ENCODE peak calls at places on chromosomes 6 and 20, in five cellular contexts. One of them, this sample, is unnamed. For H3K4me1, the result is how much of the 10 kb centered on the place peaks cover.

GRCh38 chr6:133814235-133814634 is 74.7 kb upstream of the TCF21 start:
- DNase-seq in psoas muscle: no peak
- DNase-seq in mucosa of descending colon: no peak
- DNase-seq in CD8-positive, alpha-beta T cell: no peak
- DNase-seq in mesenchymal stem cell: peak
- DNase-seq in this sample: no peak

GRCh38 chr6:90393232-90393884 is 96.7 kb upstream of the BACH2 start:
- DNase-seq in psoas muscle: peak
- DNase-seq in mucosa of descending colon: peak
- DNase-seq in CD8-positive, alpha-beta T cell: peak
- DNase-seq in mesenchymal stem cell: peak
- DNase-seq in this sample: no peak

GRCh38 chr6:5525209-5525608 is 263.9 kb downstream of the FARS2 start:
- DNase-seq in psoas muscle: no peak
- DNase-seq in mucosa of descending colon: no peak
- DNase-seq in CD8-positive, alpha-beta T cell: no peak
- DNase-seq in mesenchymal stem cell: peak
- DNase-seq in this sample: no peak

GRCh38 chr20:62625921-62626547 is 16.3 kb upstream of the SLCO4A1 start:
- DNase-seq in psoas muscle: peak
- DNase-seq in mucosa of descending colon: no peak
- DNase-seq in CD8-positive, alpha-beta T cell: no peak
- DNase-seq in mesenchymal stem cell: no peak
- DNase-seq in this sample: no peak

GRCh38 chr20:23641936-23642751 is 4.4 kb upstream of the CST3 start:
- DNase-seq in psoas muscle: peak
- DNase-seq in mucosa of descending colon: no peak
- DNase-seq in CD8-positive, alpha-beta T cell: no peak
- DNase-seq in mesenchymal stem cell: peak
- DNase-seq in this sample: no peak

GRCh38 chr6:53465732-53466131 is 79.2 kb downstream of the GCLC start:
- DNase-seq in psoas muscle: no peak
- DNase-seq in mucosa of descending colon: no peak
- DNase-seq in CD8-positive, alpha-beta T cell: no peak
- DNase-seq in mesenchymal stem cell: peak
- DNase-seq in this sample: no peak

GRCh38 chr6:150905769-150906168 is 40.3 kb downstream of the MTHFD1L start:
- DNase-seq in psoas muscle: no peak
- DNase-seq in mucosa of descending colon: no peak
- DNase-seq in CD8-positive, alpha-beta T cell: no peak
- DNase-seq in mesenchymal stem cell: no peak
- DNase-seq in this sample: no peak

GRCh38 chr6:30626484-30627366 is at the start of gene ATAT1:
- DNase-seq in psoas muscle: peak
- DNase-seq in mucosa of descending colon: peak
- DNase-seq in CD8-positive, alpha-beta T cell: peak
- DNase-seq in mesenchymal stem cell: peak
- DNase-seq in this sample: peak

GRCh38 chr6:8064638-8065518 is 689 bp upstream of the BLOC1S5 start:
- DNase-seq in psoas muscle: no peak
- DNase-seq in mucosa of descending colon: peak
- DNase-seq in CD8-positive, alpha-beta T cell: no peak
- DNase-seq in mesenchymal stem cell: no peak
- DNase-seq in this sample: no peak

GRCh38 chr6:132061381-132061780 is 110.2 kb upstream of the CCN2 start:
- DNase-seq in psoas muscle: no peak
- DNase-seq in mucosa of descending colon: no peak
- DNase-seq in CD8-positive, alpha-beta T cell: no peak
- DNase-seq in mesenchymal stem cell: no peak
- DNase-seq in this sample: no peak

GRCh38 chr6:69220293-69220847 is 576.4 kb downstream of the LMBRD1 start:
- DNase-seq in psoas muscle: no peak
- DNase-seq in mucosa of descending colon: no peak
- DNase-seq in CD8-positive, alpha-beta T cell: no peak
- DNase-seq in mesenchymal stem cell: no peak
- DNase-seq in this sample: no peak

GRCh38 chr6:7238900-7239589 is 74.0 kb downstream of the SSR1 start:
- DNase-seq in psoas muscle: peak
- DNase-seq in mucosa of descending colon: peak
- DNase-seq in CD8-positive, alpha-beta T cell: peak
- DNase-seq in mesenchymal stem cell: peak
- DNase-seq in this sample: peak

GRCh38 chr6:109059591-109060021 is 35.0 kb downstream of the SESN1 start:
- DNase-seq in psoas muscle: no peak
- DNase-seq in mucosa of descending colon: no peak
- DNase-seq in CD8-positive, alpha-beta T cell: no peak
- DNase-seq in mesenchymal stem cell: peak
- DNase-seq in this sample: no peak

GRCh38 chr6:170403451-170403850 is 96.9 kb downstream of the FAM120B start:
- DNase-seq in psoas muscle: no peak
- DNase-seq in mucosa of descending colon: no peak
- DNase-seq in CD8-positive, alpha-beta T cell: no peak
- DNase-seq in mesenchymal stem cell: peak
- DNase-seq in this sample: no peak

GRCh38 chr20:41173791-41174341 is 36.5 kb downstream of the PLCG1 start:
- DNase-seq in psoas muscle: peak
- DNase-seq in mucosa of descending colon: no peak
- DNase-seq in CD8-positive, alpha-beta T cell: no peak
- DNase-seq in mesenchymal stem cell: no peak
- DNase-seq in this sample: no peak

GRCh38 chr6:117288083-117288715 is 22.8 kb downstream of the VGLL2 start:
- DNase-seq in psoas muscle: no peak
- DNase-seq in mucosa of descending colon: no peak
- DNase-seq in CD8-positive, alpha-beta T cell: no peak
- DNase-seq in mesenchymal stem cell: no peak
- DNase-seq in this sample: no peak

GRCh38 chr6:20540683-20541082 is 6.4 kb downstream of the CDKAL1 start:
- DNase-seq in psoas muscle: no peak
- DNase-seq in mucosa of descending colon: no peak
- DNase-seq in CD8-positive, alpha-beta T cell: no peak
- DNase-seq in mesenchymal stem cell: no peak
- DNase-seq in this sample: no peak

GRCh38 chr6:104799134-104799657 is 60.5 kb downstream of the HACE1 start:
- DNase-seq in psoas muscle: no peak
- DNase-seq in mucosa of descending colon: no peak
- DNase-seq in CD8-positive, alpha-beta T cell: no peak
- DNase-seq in mesenchymal stem cell: no peak
- DNase-seq in this sample: no peak

GRCh38 chr20:43650997-43651525 is 15.9 kb upstream of the MYBL2 start:
- DNase-seq in psoas muscle: no peak
- DNase-seq in mucosa of descending colon: no peak
- DNase-seq in CD8-positive, alpha-beta T cell: no peak
- DNase-seq in mesenchymal stem cell: no peak
- DNase-seq in this sample: no peak

GRCh38 chr6:158817298-158818007 is 1.7 kb downstream of the EZR start:
- DNase-seq in psoas muscle: no peak
- DNase-seq in mucosa of descending colon: peak
- DNase-seq in CD8-positive, alpha-beta T cell: no peak
- DNase-seq in mesenchymal stem cell: peak
- DNase-seq in this sample: peak

GRCh38 chr6:167056370-167056769 is 57.2 kb downstream of the CEP43 start:
- DNase-seq in psoas muscle: no peak
- DNase-seq in mucosa of descending colon: peak
- DNase-seq in CD8-positive, alpha-beta T cell: no peak
- DNase-seq in mesenchymal stem cell: peak
- DNase-seq in this sample: no peak

GRCh38 chr6:138293428-138293827 is 75.1 kb upstream of the PBOV1 start:
- DNase-seq in psoas muscle: no peak
- DNase-seq in mucosa of descending colon: no peak
- DNase-seq in CD8-positive, alpha-beta T cell: no peak
- DNase-seq in mesenchymal stem cell: no peak
- DNase-seq in this sample: no peak

GRCh38 chr6:104050455-104050854 is 809.3 kb downstream of the HACE1 start:
- DNase-seq in psoas muscle: no peak
- DNase-seq in mucosa of descending colon: no peak
- DNase-seq in CD8-positive, alpha-beta T cell: no peak
- DNase-seq in mesenchymal stem cell: peak
- DNase-seq in this sample: no peak

GRCh38 chr6:82076855-82077254 is 170.7 kb downstream of the IBTK start:
- DNase-seq in psoas muscle: no peak
- DNase-seq in mucosa of descending colon: no peak
- DNase-seq in CD8-positive, alpha-beta T cell: no peak
- DNase-seq in mesenchymal stem cell: no peak
- DNase-seq in this sample: no peak

GRCh38 chr6:81594501-81594900 is 158.0 kb downstream of the TENT5A start:
- DNase-seq in psoas muscle: no peak
- DNase-seq in mucosa of descending colon: no peak
- DNase-seq in CD8-positive, alpha-beta T cell: no peak
- DNase-seq in mesenchymal stem cell: no peak
- DNase-seq in this sample: no peak

GRCh38 chr6:82711992-82712788 is 348.6 kb downstream of the TPBG start:
- DNase-seq in psoas muscle: peak
- DNase-seq in mucosa of descending colon: no peak
- DNase-seq in CD8-positive, alpha-beta T cell: no peak
- DNase-seq in mesenchymal stem cell: peak
- DNase-seq in this sample: no peak

GRCh38 chr6:85675030-85675819 is 32.5 kb upstream of the SYNCRIP start:
- DNase-seq in psoas muscle: peak
- DNase-seq in mucosa of descending colon: no peak
- DNase-seq in CD8-positive, alpha-beta T cell: no peak
- DNase-seq in mesenchymal stem cell: peak
- DNase-seq in this sample: no peak

GRCh38 chr6:48754631-48755030 is 643.6 kb upstream of the PTCHD4 start:
- DNase-seq in psoas muscle: no peak
- DNase-seq in mucosa of descending colon: no peak
- DNase-seq in CD8-positive, alpha-beta T cell: no peak
- DNase-seq in mesenchymal stem cell: no peak
- DNase-seq in this sample: no peak

GRCh38 chr6:91299544-91300491 is 712.9 kb upstream of the MAP3K7 start:
- DNase-seq in psoas muscle: peak
- DNase-seq in mucosa of descending colon: peak
- DNase-seq in CD8-positive, alpha-beta T cell: no peak
- DNase-seq in mesenchymal stem cell: peak
- DNase-seq in this sample: no peak

DNA sequence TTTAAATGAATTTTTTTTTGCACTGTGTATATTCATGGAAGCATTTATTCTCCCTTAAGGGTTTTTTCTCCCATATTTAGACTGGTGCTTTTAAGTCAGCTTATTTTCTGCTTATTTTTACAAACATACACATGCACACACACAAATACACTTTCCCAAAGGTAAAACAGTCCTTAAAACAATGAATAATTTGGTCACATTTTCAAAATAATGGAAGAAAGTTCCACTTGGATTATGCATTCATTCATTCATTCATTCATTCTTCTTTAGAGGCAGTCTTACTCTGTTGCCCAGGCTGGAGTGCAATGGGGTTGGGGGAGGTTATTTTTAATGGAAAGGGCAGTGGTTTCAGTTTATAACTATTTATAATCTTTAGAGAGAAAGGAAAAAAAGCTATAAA is 69.8 kb downstream of the STXBP5 start:
- DNase-seq in psoas muscle: no peak
- DNase-seq in mucosa of descending colon: no peak
- DNase-seq in CD8-positive, alpha-beta T cell: no peak
- DNase-seq in mesenchymal stem cell: no peak
- DNase-seq in this sample: no peak
- H3K4me1 ChIP-seq in psoas muscle: under half
- H3K4me1 ChIP-seq in mucosa of descending colon: under half
- H3K4me1 ChIP-seq in CD8-positive, alpha-beta T cell: under half
- H3K4me1 ChIP-seq in mesenchymal stem cell: under half
- H3K4me1 ChIP-seq in this sample: under half

GRCh38 chr20:37988555-37988954 is 44.7 kb downstream of the TTI1 start:
- DNase-seq in psoas muscle: no peak
- DNase-seq in mucosa of descending colon: no peak
- DNase-seq in CD8-positive, alpha-beta T cell: no peak
- DNase-seq in mesenchymal stem cell: peak
- DNase-seq in this sample: no peak
- H3K4me1 ChIP-seq in psoas muscle: half or more
- H3K4me1 ChIP-seq in mucosa of descending colon: under half
- H3K4me1 ChIP-seq in CD8-positive, alpha-beta T cell: under half
- H3K4me1 ChIP-seq in mesenchymal stem cell: under half
- H3K4me1 ChIP-seq in this sample: half or more

GRCh38 chr6:38353310-38354032 is 286.3 kb downstream of the BTBD9 start:
- DNase-seq in psoas muscle: no peak
- DNase-seq in mucosa of descending colon: no peak
- DNase-seq in CD8-positive, alpha-beta T cell: no peak
- DNase-seq in mesenchymal stem cell: no peak
- DNase-seq in this sample: no peak
- H3K4me1 ChIP-seq in psoas muscle: under half
- H3K4me1 ChIP-seq in mucosa of descending colon: under half
- H3K4me1 ChIP-seq in CD8-positive, alpha-beta T cell: under half
- H3K4me1 ChIP-seq in mesenchymal stem cell: under half
- H3K4me1 ChIP-seq in this sample: under half

GRCh38 chr6:75748743-75749538 is at the start of gene MYO6:
- DNase-seq in psoas muscle: peak
- DNase-seq in mucosa of descending colon: peak
- DNase-seq in CD8-positive, alpha-beta T cell: peak
- DNase-seq in mesenchymal stem cell: peak
- DNase-seq in this sample: peak
- H3K4me1 ChIP-seq in psoas muscle: under half
- H3K4me1 ChIP-seq in mucosa of descending colon: under half
- H3K4me1 ChIP-seq in CD8-positive, alpha-beta T cell: under half
- H3K4me1 ChIP-seq in mesenchymal stem cell: under half
- H3K4me1 ChIP-seq in this sample: half or more

DNA sequence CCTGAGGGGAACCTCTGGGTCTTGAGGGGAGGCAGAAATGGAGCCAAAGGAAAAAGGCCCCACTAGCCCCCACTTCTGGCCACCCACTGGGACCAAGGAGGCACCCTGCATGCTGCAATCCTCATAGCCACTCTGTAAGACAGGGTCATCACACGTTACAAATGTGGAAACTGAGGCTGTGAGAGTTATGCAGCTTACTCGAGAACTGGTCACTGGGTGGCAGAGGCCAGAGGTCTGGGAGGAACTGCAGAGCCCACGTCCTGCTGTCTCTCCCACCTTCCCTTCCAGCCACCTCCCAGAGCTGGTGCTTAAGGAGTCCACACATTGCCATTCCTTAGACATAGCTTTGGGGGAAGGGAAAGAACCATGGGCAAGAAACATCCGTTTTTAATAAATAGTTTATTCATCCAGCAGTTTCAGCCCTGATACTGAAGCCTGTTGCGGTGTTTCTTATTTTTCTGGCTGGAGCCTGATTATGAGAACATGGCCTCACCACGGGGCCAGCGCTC is 18.0 kb downstream of the LEMD2 start:
- DNase-seq in psoas muscle: no peak
- DNase-seq in mucosa of descending colon: no peak
- DNase-seq in CD8-positive, alpha-beta T cell: no peak
- DNase-seq in mesenchymal stem cell: no peak
- DNase-seq in this sample: no peak
- H3K4me1 ChIP-seq in psoas muscle: under half
- H3K4me1 ChIP-seq in mucosa of descending colon: under half
- H3K4me1 ChIP-seq in CD8-positive, alpha-beta T cell: under half
- H3K4me1 ChIP-seq in mesenchymal stem cell: under half
- H3K4me1 ChIP-seq in this sample: under half

This sample was measured in lower lobe of right lung.